ENCODE peak calls at places on chromosomes 3 and 15, in eight cellular contexts. O is neuronal stem cell, B is esophagus muscularis mucosa, N is aorta, M is neural progenitor cell, E is AG04450, T is OCI-LY7, F is breast epithelium. L is an unnamed sample.
A peak's percentile ranks its signal among the peaks of the same experiment; 100 is the strongest.

GRCh38 chr15:74206801-74207281 is 4.3 kb upstream of the STRA6 start:
- DNase-seq in O (no peak), B (no peak), N (no peak), M (no peak), E (no peak), T (no peak), F (no peak), L (peak; percentile 68)

GRCh38 chr3:113136071-113136470 is 75.3 kb upstream of the BOC start:
- DNase-seq in O (no peak), B (no peak), N (no peak), M (peak; percentile 27), E (no peak), T (peak; percentile 36), F (no peak), L (no peak)

GRCh38 chr3:37458162-37458895 is 283.9 kb upstream of the LRRFIP2 start:
- DNase-seq in O (no peak), B (no peak), N (no peak), M (peak; percentile 12), E (no peak), T (no peak), F (no peak), L (no peak)

GRCh38 chr15:64216722-64217428 is 54.1 kb upstream of the PPIB start:
- DNase-seq in O (no peak), B (no peak), N (no peak), M (no peak), E (no peak), T (no peak), F (no peak), L (no peak)

GRCh38 chr15:35596261-35596660 is 50.3 kb upstream of the DPH6 start:
- DNase-seq in O (no peak), B (no peak), N (no peak), M (no peak), E (no peak), T (no peak), F (no peak), L (no peak)

GRCh38 chr3:36969540-36970432 is 23.1 kb downstream of the EPM2AIP1 start:
- DNase-seq in O (peak; percentile 79), B (no peak), N (no peak), M (peak; percentile 92), E (no peak), T (peak; percentile 79), F (peak; percentile 40), L (no peak)

GRCh38 chr3:111809196-111809595 is 49.9 kb upstream of the PHLDB2 start:
- DNase-seq in O (no peak), B (no peak), N (no peak), M (no peak), E (no peak), T (no peak), F (no peak), L (no peak)

GRCh38 chr3:152071924-152072323 is 196.8 kb upstream of the MBNL1 start:
- DNase-seq in O (no peak), B (no peak), N (no peak), M (peak; percentile 25), E (peak; percentile 21), T (peak; percentile 38), F (no peak), L (no peak)

GRCh38 chr3:194003128-194004057 is 132.6 kb upstream of the HES1 start:
- DNase-seq in O (peak; percentile 47), B (peak; percentile 97), N (peak; percentile 96), M (peak; percentile 77), E (peak; percentile 47), T (peak; percentile 22), F (peak; percentile 62), L (no peak)

GRCh38 chr3:45948409-45948808 is 5.1 kb downstream of the CXCR6 start:
- DNase-seq in O (no peak), B (no peak), N (no peak), M (no peak), E (peak; percentile 42), T (no peak), F (no peak), L (no peak)

GRCh38 chr3:102004561-102004960 is 155.2 kb downstream of the NFKBIZ start:
- DNase-seq in O (no peak), B (no peak), N (no peak), M (no peak), E (no peak), T (no peak), F (no peak), L (no peak)

GRCh38 chr15:88605507-88606436 is 15.4 kb upstream of the AEN start:
- DNase-seq in O (peak; percentile 80), B (no peak), N (peak; percentile 89), M (peak; percentile 93), E (no peak), T (no peak), F (no peak), L (peak; percentile 55)

GRCh38 chr15:79167776-79168175 is 77.2 kb upstream of the RASGRF1 start:
- DNase-seq in O (no peak), B (no peak), N (no peak), M (no peak), E (no peak), T (no peak), F (no peak), L (no peak)

GRCh38 chr3:32175607-32176197 is 62.8 kb upstream of the CMTM8 start:
- DNase-seq in O (peak; percentile 71), B (no peak), N (no peak), M (peak; percentile 90), E (peak; percentile 23), T (peak; percentile 82), F (no peak), L (peak; percentile 2)

GRCh38 chr3:67640023-67640660 is 14.3 kb downstream of the SUCLG2 start:
- DNase-seq in O (no peak), B (no peak), N (no peak), M (no peak), E (no peak), T (no peak), F (no peak), L (no peak)

GRCh38 chr3:180934638-180935037 is 22.2 kb downstream of the FXR1 start:
- DNase-seq in O (no peak), B (no peak), N (no peak), M (no peak), E (no peak), T (no peak), F (no peak), L (no peak)

GRCh38 chr3:136070953-136071949 is 105.7 kb downstream of the PPP2R3A start:
- DNase-seq in O (no peak), B (no peak), N (no peak), M (no peak), E (no peak), T (peak; percentile 28), F (peak; percentile 73), L (no peak)

GRCh38 chr15:65132841-65133549 is 613 bp downstream of the PDCD7 start:
- DNase-seq in O (peak; percentile 35), B (no peak), N (peak; percentile 79), M (peak; percentile 80), E (peak; percentile 7), T (peak; percentile 68), F (no peak), L (no peak)

GRCh38 chr15:29674661-29675533 is 147.4 kb downstream of the TJP1 start:
- DNase-seq in O (peak; percentile 76), B (no peak), N (peak; percentile 87), M (peak; percentile 94), E (no peak), T (no peak), F (no peak), L (no peak)

GRCh38 chr3:108035751-108036150 is 55.1 kb downstream of the CD47 start:
- DNase-seq in O (no peak), B (peak; percentile 77), N (no peak), M (no peak), E (no peak), T (no peak), F (no peak), L (no peak)

GRCh38 chr3:190585771-190586630 is 72.1 kb downstream of the IL1RAP start:
- DNase-seq in O (peak; percentile 24), B (no peak), N (no peak), M (peak; percentile 53), E (peak; percentile 68), T (no peak), F (no peak), L (no peak)

GRCh38 chr3:51932471-51933370 is 9.0 kb downstream of the RRP9 start:
- DNase-seq in O (no peak), B (no peak), N (peak; percentile 51), M (no peak), E (no peak), T (no peak), F (no peak), L (no peak)

GRCh38 chr3:156433910-156434309 is 121.0 kb downstream of the SSR3 start:
- DNase-seq in O (no peak), B (no peak), N (no peak), M (no peak), E (no peak), T (no peak), F (no peak), L (no peak)

GRCh38 chr15:89756897-89757296 is 5.8 kb upstream of the MESP1 start:
- DNase-seq in O (no peak), B (no peak), N (no peak), M (no peak), E (no peak), T (no peak), F (no peak), L (no peak)
- H3K27ac ChIP-seq in O (no peak overlapping the region), B (no peak overlapping the region), N (no peak overlapping the region), M (no peak overlapping the region), E (no peak overlapping the region), T (no peak overlapping the region), F (no peak overlapping the region), L (no peak overlapping the region)

GRCh38 chr3:46971742-46972141 is 4.8 kb downstream of the CCDC12 start:
- DNase-seq in O (no peak), B (no peak), N (no peak), M (no peak), E (no peak), T (peak; percentile 76), F (no peak), L (no peak)
- H3K27ac ChIP-seq in O (no peak overlapping the region), B (peak overlapping the region; percentile 71), N (no peak overlapping the region), M (no peak overlapping the region), E (peak overlapping the region; percentile 21), T (peak overlapping the region; percentile 87), F (no peak overlapping the region), L (no peak overlapping the region)

DNA sequence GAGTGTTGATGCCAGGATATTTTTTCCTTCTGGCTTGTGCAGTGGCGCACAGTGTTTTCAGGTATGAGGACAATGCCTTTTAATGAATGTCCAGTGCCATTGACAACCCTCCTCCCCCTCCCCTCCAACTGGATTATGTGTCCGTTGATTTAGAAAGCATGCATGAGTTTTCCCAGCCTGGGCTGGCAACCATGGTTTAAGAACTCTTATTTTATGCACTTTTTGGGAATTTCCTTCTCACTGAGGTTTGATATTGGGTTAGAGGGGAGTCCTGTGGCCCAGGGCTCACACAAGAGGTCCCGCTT is 7.3 kb downstream of the ACVR2B start:
- DNase-seq in O (no peak), B (peak; percentile 90), N (no peak), M (no peak), E (no peak), T (no peak), F (no peak), L (no peak)
- H3K27ac ChIP-seq in O (no peak overlapping the region), B (peak overlapping the region; percentile 59), N (no peak overlapping the region), M (no peak overlapping the region), E (no peak overlapping the region), T (no peak overlapping the region), F (peak overlapping the region; percentile 11), L (no peak overlapping the region)

DNA sequence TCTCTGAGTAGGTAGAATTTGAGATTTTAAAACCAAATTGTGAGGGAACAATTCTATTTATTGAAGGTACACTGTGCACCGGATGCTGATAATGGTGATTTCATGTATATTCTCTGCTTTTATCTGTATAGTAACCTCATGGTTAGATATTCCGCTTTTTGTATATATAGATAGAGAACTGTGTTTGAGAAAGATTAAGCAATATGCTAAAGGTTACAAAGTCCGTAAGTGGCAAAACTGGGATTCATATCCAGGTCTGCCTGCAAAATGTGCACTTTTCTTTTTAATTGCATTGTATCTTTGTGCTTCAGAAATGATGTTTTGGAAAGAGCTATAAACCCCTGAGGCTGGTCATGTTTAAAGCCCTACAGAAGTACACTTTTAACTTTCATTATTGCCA is 635.4 kb upstream of the NECTIN3 start:
- DNase-seq in O (no peak), B (no peak), N (no peak), M (no peak), E (no peak), T (no peak), F (no peak), L (no peak)
- H3K27ac ChIP-seq in O (no peak overlapping the region), B (no peak overlapping the region), N (no peak overlapping the region), M (no peak overlapping the region), E (no peak overlapping the region), T (no peak overlapping the region), F (no peak overlapping the region), L (no peak overlapping the region)